ENCODE peak calls at places on chromosomes 5 and 9, in six cellular contexts. Q is neural progenitor cell, S is SK-N-SH, A is PC-3, L is HCT116, V is MM.1S. K is an unnamed sample. For H3K4me1, the result is how much of the 10 kb centered on the place peaks cover.

GRCh38 chr5:134101686-134102439 is 12.6 kb upstream of the TCF7 start:
- DNase-seq in L (peak), Q (peak), A (peak), S (peak), V (peak), K (peak)

GRCh38 chr9:35814106-35814840 is 569 bp downstream of the HINT2 start:
- DNase-seq in V (peak), A (peak), Q (peak), L (no peak), S (peak), K (peak)

GRCh38 chr9:93125331-93125894 is 8.6 kb downstream of the NINJ1 start:
- DNase-seq in L (no peak), Q (no peak), A (no peak), V (no peak), S (no peak), K (no peak)

GRCh38 chr5:151082976-151083651 is 2.3 kb upstream of the TNIP1 start:
- DNase-seq in S (no peak), Q (no peak), V (peak), L (no peak), A (peak), K (no peak)

GRCh38 chr9:34659592-34660253 is 2.7 kb downstream of the CCL27 start:
- DNase-seq in S (no peak), V (peak), Q (no peak), L (no peak), A (peak), K (no peak)

GRCh38 chr9:127423934-127424668 is at the start of gene ZNF79:
- DNase-seq in A (peak), V (peak), S (peak), Q (peak), L (peak), K (peak)

GRCh38 chr5:36450229-36451024 is 148.7 kb upstream of the RANBP3L start:
- DNase-seq in S (no peak), Q (no peak), L (no peak), V (no peak), A (peak), K (peak)

GRCh38 chr5:124949862-124950261 is 203.4 kb upstream of the ZNF608 start:
- DNase-seq in L (no peak), A (peak), Q (no peak), V (no peak), S (no peak), K (no peak)

GRCh38 chr5:75380099-75380498 is 43.1 kb downstream of the HMGCR start:
- DNase-seq in A (no peak), Q (no peak), S (no peak), L (no peak), V (no peak), K (no peak)

GRCh38 chr9:93670208-93671029 is 94.0 kb downstream of the PHF2 start:
- DNase-seq in S (peak), V (no peak), L (no peak), Q (no peak), A (no peak), K (peak)

GRCh38 chr5:134138416-134139376 is 24.2 kb downstream of the TCF7 start:
- DNase-seq in Q (no peak), A (peak), L (no peak), V (peak), S (no peak), K (peak)

GRCh38 chr9:98071737-98072136 is 15.2 kb downstream of the NANS start:
- DNase-seq in A (no peak), L (no peak), Q (no peak), S (no peak), V (no peak), K (no peak)

GRCh38 chr9:13491493-13492424 is 212.3 kb upstream of the MPDZ start:
- DNase-seq in L (no peak), V (no peak), S (no peak), A (no peak), Q (peak), K (no peak)

GRCh38 chr5:91038180-91038808 is 344.8 kb downstream of the ARRDC3 start:
- DNase-seq in A (no peak), V (no peak), Q (no peak), S (no peak), L (no peak), K (no peak)

GRCh38 chr9:114908796-114909448 is 21.5 kb downstream of the TNFSF8 start:
- DNase-seq in Q (no peak), L (no peak), S (no peak), V (peak), A (peak), K (peak)
- TF ChIP-seq EZH2phosphoT487 in Q (no peak), L (no peak), S (no peak), V (no peak), A (no peak), K (no peak)

GRCh38 chr5:131221888-131222287 is 42.0 kb upstream of the CDC42SE2 start:
- DNase-seq in Q (no peak), S (no peak), V (no peak), A (peak), L (no peak), K (peak)

GRCh38 chr5:131222731-131223130 is 41.1 kb upstream of the CDC42SE2 start:
- DNase-seq in V (no peak), S (no peak), A (no peak), Q (no peak), L (no peak), K (no peak)

GRCh38 chr5:131224387-131225191 is 39.3 kb upstream of the CDC42SE2 start:
- DNase-seq in L (no peak), S (no peak), Q (no peak), V (no peak), A (no peak), K (no peak)

GRCh38 chr5:131225282-131225974 is 38.4 kb upstream of the CDC42SE2 start:
- DNase-seq in Q (no peak), L (no peak), A (no peak), V (no peak), S (no peak), K (no peak)

DNA sequence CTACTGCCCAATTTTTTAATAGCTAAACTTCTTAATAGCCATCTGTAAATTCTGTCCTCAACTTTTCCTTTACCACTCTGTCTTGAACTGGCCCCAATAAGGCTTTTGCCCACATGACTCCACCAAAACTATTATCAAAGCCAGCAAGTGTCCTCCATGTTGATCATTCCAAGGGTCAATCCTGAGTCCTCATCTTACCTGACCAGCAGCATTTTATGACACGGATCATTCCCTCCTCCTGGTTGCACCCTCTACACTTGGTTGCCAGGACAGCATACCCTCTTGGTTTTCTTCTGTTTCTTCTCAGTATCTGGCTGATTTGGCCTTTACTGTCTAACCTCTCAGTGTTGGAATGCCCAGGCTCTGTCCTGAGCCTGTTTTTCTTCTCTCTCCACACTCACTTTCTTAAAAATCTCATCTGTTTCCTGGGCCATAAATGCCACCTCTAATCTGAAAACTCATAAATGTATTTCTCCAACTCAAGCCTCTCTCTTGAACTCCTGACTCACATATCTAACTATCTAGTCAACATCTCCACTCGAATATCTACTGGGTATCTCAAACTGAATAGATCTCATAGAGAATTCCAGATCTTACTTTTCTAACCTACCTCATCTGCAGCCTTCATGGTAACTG is 40.0 kb upstream of the CDC42SE2 start:
- DNase-seq in V (no peak), Q (no peak), S (no peak), L (no peak), A (no peak), K (no peak)
- H3K4me1 ChIP-seq in V (under half), Q (under half), S (under half), L (under half), A (under half), K (under half)

GRCh38 chr9:2158729-2159128 is 143.6 kb downstream of the SMARCA2 start:
- DNase-seq in Q (no peak), S (no peak), L (no peak), V (peak), A (no peak), K (peak)
- H3K9ac ChIP-seq in Q (peak), S (peak), L (no peak), V (peak), A (peak), K (peak)

GRCh38 chr5:118592678-118593328 is 395.5 kb downstream of the DTWD2 start:
- DNase-seq in L (peak), A (no peak), Q (peak), S (no peak), V (no peak), K (no peak)
- TF ChIP-seq EZH2phosphoT487 in L (no peak), A (no peak), Q (no peak), S (no peak), V (no peak), K (no peak)

DNA sequence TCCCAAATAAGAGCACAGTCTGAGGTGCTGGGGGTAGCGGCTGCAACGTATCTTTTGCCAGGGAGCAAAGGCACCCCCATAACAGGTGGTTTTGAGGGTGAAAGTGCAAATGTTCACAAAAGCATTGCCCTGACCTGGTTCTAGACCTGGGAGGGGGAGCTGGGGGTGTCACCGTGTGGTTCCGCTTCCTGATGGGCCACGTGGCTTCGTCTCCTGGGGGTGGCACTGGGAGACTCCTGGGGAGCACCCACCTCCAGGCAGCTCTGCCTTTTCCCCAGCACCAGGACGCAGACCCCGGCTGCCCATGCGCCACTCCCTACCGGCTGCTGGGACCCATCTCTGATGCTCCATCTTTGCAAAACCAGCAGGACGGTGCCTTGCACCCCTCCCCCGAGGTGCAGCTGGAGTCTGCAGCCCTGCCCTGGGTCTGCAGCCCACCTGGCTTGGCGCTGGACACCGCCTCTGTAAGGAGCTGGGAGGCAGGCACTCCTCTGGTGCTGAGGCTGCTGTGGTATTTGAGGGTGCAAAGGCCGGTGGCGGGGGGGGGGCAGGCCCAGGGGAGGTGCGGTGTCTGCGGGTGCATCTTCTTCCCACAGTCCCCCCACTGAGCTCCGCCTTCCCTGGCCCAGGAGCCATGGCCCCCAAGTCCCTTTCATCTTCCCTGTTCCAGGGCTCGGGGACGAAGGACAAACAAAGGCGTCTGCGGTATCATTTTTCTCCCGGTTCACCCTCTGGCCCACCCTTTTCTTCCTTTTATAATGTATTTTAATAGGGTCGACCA is 29.8 kb upstream of the RXRA start:
- DNase-seq in V (no peak), L (no peak), Q (no peak), A (no peak), S (no peak), K (no peak)
- H3K4me1 ChIP-seq in V (under half), L (under half), Q (under half), A (under half), S (under half), K (under half)

GRCh38 chr9:90428517-90428916 is 214.1 kb downstream of the DIRAS2 start:
- DNase-seq in Q (no peak), L (no peak), S (no peak), V (no peak), A (no peak), K (no peak)

GRCh38 chr9:90432951-90433350 is 209.7 kb downstream of the DIRAS2 start:
- DNase-seq in A (no peak), V (no peak), S (no peak), L (no peak), Q (no peak), K (no peak)

DNA sequence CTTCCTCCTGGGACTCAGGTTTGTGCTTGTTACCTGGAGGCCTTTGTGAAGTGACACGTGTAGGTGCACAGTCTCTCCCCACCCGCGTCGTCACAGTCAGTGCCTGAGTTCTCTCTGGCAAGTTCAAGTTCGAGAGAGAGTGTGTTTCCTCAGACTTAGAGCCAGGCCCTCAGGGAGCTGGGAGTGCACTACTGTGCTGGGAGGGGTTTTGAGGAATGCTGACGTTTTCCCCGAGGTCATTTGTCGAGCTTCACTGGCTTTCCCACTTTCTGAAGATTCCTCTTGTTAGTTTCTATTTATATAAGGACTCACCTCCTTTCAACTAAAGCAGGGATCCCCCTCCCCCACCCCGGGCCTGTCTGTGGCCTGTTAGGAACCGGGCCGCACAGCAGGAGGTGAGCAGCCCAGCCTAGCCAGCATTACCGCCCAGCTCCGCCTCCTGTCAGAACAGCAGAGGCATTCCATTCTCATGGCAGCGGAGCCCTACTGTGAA is 209.2 kb downstream of the DIRAS2 start:
- DNase-seq in S (no peak), A (no peak), V (no peak), Q (peak), L (no peak), K (no peak)
- H3K9ac ChIP-seq in S (no peak), A (no peak), V (no peak), Q (no peak), L (no peak), K (no peak)

DNA sequence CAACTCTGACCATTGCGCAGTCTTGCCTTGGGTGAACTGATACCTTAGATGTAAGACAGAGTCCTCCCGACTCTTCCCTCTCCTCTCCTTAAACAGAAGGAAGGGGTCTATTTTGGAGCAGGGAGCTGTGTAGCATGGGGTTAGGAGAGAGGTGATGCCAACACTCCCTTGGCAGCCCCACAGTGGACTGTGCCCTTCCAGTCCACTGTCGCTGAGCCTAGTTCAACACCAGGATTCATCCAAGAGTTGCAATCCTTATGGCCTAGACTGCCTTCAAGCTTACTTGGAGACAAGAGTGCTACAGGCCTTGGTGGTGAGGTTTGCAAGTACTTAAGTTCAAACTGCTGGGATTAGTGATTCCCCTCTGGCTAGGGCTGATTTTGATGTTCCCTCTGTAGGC is 51.4 kb downstream of the NDUFAF2 start:
- DNase-seq in V (no peak), A (no peak), S (no peak), L (no peak), Q (no peak), K (no peak)
- TF ChIP-seq EZH2phosphoT487 in V (no peak), A (no peak), S (no peak), L (no peak), Q (no peak), K (no peak)

GRCh38 chr9:2026181-2026580 is 11.0 kb downstream of the SMARCA2 start:
- DNase-seq in S (no peak), V (no peak), A (no peak), L (no peak), Q (no peak), K (no peak)
- H3K4me1 ChIP-seq in S (under half), V (under half), A (under half), L (under half), Q (under half), K (under half)

GRCh38 chr9:4301971-4302427 is 2.1 kb upstream of the GLIS3 start:
- DNase-seq in V (no peak), L (no peak), A (peak), Q (no peak), S (no peak), K (peak)
- H3K9ac ChIP-seq in V (no peak), L (no peak), A (peak), Q (no peak), S (peak), K (peak)

DNA sequence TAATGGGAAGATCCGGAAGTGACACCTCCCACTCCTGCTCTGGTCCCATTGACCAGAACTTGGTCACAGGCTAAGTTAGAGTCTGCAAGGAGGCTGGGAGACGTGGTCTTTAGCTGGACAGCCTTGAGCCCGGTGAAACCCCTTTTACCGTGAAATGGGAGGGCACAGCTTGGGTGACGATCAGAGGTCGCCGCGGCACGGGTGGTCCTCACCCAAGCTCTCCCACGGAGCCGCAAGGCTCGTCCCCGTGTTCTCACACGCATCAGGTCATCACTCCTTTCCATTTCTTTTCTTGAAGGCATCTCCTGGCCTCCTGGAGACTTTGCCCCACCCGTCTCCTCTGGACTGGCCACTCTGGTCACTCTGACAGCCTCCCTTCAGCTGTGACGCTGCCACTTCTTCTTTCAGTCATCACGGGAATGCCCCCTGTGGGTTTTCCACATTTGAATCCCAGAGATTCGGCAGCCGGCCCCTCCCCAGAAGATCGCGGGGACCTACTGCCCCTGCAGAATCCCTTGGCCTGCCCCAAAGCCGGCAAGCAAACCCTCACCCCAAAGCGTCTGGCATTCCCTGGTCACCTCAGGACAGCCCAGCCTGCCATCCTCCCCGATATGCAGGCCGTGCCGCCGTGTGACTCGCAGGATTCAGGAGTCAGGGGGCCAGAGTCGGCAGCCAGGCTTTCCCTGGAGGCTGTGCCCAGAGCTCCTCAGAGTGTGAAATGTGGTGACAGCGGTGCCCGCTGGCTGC is 18.9 kb upstream of the EGFL7 start:
- DNase-seq in Q (peak), S (no peak), L (no peak), V (no peak), A (no peak), K (no peak)
- TF ChIP-seq EZH2phosphoT487 in Q (no peak), S (no peak), L (no peak), V (no peak), A (no peak), K (no peak)

K was measured in GM23248.